ENCODE peak calls at places on chromosome 22, in four cellular contexts. H is AG20443, T is EL, Y is HTR-8/SVneo. K is an unnamed sample.

GRCh38 chr22:21866821-21867527 is 471 bp downstream of the MAPK1 start:
- DNase-seq in Y (no peak), H (peak; percentile 56), T (no peak), K (no peak)

GRCh38 chr22:25282671-25283561 is 63.5 kb downstream of the CRYBB2 start:
- DNase-seq in T (no peak), H (peak; percentile 17), Y (no peak), K (no peak)

GRCh38 chr22:37485006-37485713 is 1.0 kb downstream of the MFNG start:
- DNase-seq in T (no peak), H (no peak), Y (no peak), K (no peak)

GRCh38 chr22:22375586-22376351 is 131.2 kb downstream of the VPREB1 start:
- DNase-seq in Y (no peak), H (no peak), T (no peak), K (no peak)

GRCh38 chr22:17607891-17608521 is 20.5 kb downstream of the ATP6V1E1 start:
- DNase-seq in Y (no peak), T (no peak), H (no peak), K (no peak)

GRCh38 chr22:41699264-41700104 is at the start of gene MEI1:
- DNase-seq in T (no peak), H (peak; percentile 98), Y (no peak), K (peak; percentile 72)

GRCh38 chr22:35597692-35598395 is 19.3 kb downstream of the MB start:
- DNase-seq in H (no peak), Y (no peak), T (no peak), K (no peak)

GRCh38 chr22:37601540-37602442 is 6.8 kb upstream of the GGA1 start:
- DNase-seq in H (peak; percentile 46), Y (peak; percentile 24), T (peak; percentile 69), K (no peak)

K was measured in occipital lobe.